ENCODE peak calls at places on chromosomes 3 and 15, in four cellular contexts. M is posterior cingulate gyrus, Y is body of pancreas, D is GM23338. C is an unnamed sample.
A peak's percentile ranks its signal among the peaks of the same experiment; 100 is the strongest.

GRCh38 chr3:9676780-9677179 is 26.9 kb upstream of the CPNE9 start:
- DNase-seq in M (no peak), Y (no peak), D (no peak), C (no peak)

GRCh38 chr3:123346041-123346440 is 102.8 kb downstream of the ADCY5 start:
- DNase-seq in M (no peak), Y (no peak), D (no peak), C (no peak)

GRCh38 chr3:186642014-186642413 is 1.8 kb downstream of the FETUB start:
- DNase-seq in M (no peak), Y (no peak), D (no peak), C (no peak)

GRCh38 chr3:186021673-186022362 is 84.0 kb upstream of the TRA2B start:
- DNase-seq in M (no peak), Y (no peak), D (no peak), C (no peak)

GRCh38 chr3:99620976-99621375 is 17.4 kb upstream of the COL8A1 start:
- DNase-seq in M (no peak), Y (no peak), D (no peak), C (no peak)

GRCh38 chr15:48634934-48635333 is 10.6 kb downstream of the FBN1 start:
- DNase-seq in M (no peak), Y (no peak), D (no peak), C (no peak)

GRCh38 chr3:141707741-141708203 is 30.3 kb upstream of the RNF7 start:
- DNase-seq in M (no peak), Y (no peak), D (no peak), C (no peak)

GRCh38 chr3:59480486-59480995 is 430.7 kb upstream of the CFAP20DC start:
- DNase-seq in M (no peak), Y (no peak), D (no peak), C (no peak)

GRCh38 chr3:114846252-114846651 is 300.8 kb downstream of the ZBTB20 start:
- DNase-seq in M (no peak), Y (no peak), D (no peak), C (no peak)

GRCh38 chr15:31853370-31853769 is 176.9 kb upstream of the CHRNA7 start:
- DNase-seq in M (no peak), Y (no peak), D (no peak), C (no peak)

GRCh38 chr3:8658326-8659212 is 14.0 kb upstream of the SSUH2 start:
- DNase-seq in M (no peak), Y (peak; percentile 62), D (no peak), C (peak; percentile 25)

GRCh38 chr3:178602864-178603263 is 66.6 kb downstream of the KCNMB2 start:
- DNase-seq in M (no peak), Y (no peak), D (no peak), C (no peak)

GRCh38 chr3:137809523-137809922 is 45.4 kb downstream of the SOX14 start:
- DNase-seq in M (no peak), Y (no peak), D (no peak), C (no peak)

GRCh38 chr15:81023483-81024264 is 23.0 kb downstream of the TLNRD1 start:
- DNase-seq in M (no peak), Y (no peak), D (no peak), C (no peak)

GRCh38 chr15:48785195-48785594 is 25.7 kb downstream of the CEP152 start:
- DNase-seq in M (no peak), Y (no peak), D (no peak), C (no peak)

GRCh38 chr15:56744701-56745683 is 11.7 kb upstream of the ZNF280D start:
- DNase-seq in M (no peak), Y (no peak), D (no peak), C (no peak)

GRCh38 chr3:126431103-126431534 is 36.4 kb downstream of the CFAP100 start:
- DNase-seq in M (no peak), Y (no peak), D (no peak), C (no peak)

GRCh38 chr15:82572986-82573385 is 32.7 kb upstream of the RPS17 start:
- DNase-seq in M (no peak), Y (no peak), D (no peak), C (peak; percentile 4)

GRCh38 chr3:36944012-36944640 is 728 bp downstream of the TRANK1 start:
- DNase-seq in M (peak; percentile 48), Y (peak; percentile 66), D (peak; percentile 78), C (peak; percentile 35)

GRCh38 chr15:89728254-89728653 is 22.8 kb downstream of the MESP1 start:
- DNase-seq in M (no peak), Y (no peak), D (no peak), C (peak; percentile 1)

GRCh38 chr3:100073555-100074307 is 40.6 kb downstream of the FILIP1L start:
- DNase-seq in M (no peak), Y (no peak), D (peak; percentile 58), C (no peak)

GRCh38 chr3:46407976-46408375 is 917 bp downstream of the CCRL2 start:
- DNase-seq in M (peak; percentile 50), Y (no peak), D (no peak), C (no peak)

GRCh38 chr3:124557433-124558232 is 172.6 kb upstream of the UMPS start:
- DNase-seq in M (no peak), Y (peak; percentile 43), D (no peak), C (no peak)

GRCh38 chr3:43883729-43884396 is 193.1 kb downstream of the ABHD5 start:
- DNase-seq in M (no peak), Y (peak; percentile 62), D (no peak), C (no peak)

GRCh38 chr15:50163719-50164410 is 18.1 kb upstream of the SLC27A2 start:
- DNase-seq in M (no peak), Y (no peak), D (no peak), C (no peak)

C was measured in NCI-H2227 treated with DMSO at 0.1 percent for 48 hours.